ENCODE peak calls at places on chromosomes 12 and 14, in eight cellular contexts. One of them, this sample, is unnamed.

GRCh38 chr12:21264232-21264631 is 70.5 kb downstream of the SLCO1A2 start:
- DNase-seq in heart left ventricle: no peak
- DNase-seq in GM04504: no peak
- DNase-seq in memory B cell: no peak
- DNase-seq in NCI-H1092: no peak
- DNase-seq in T1000: no peak
- DNase-seq in stimulated activated CD4-positive, alpha-beta T cell treated with anti-CD3 and anti-CD28 coated beads, Interleukin-4, amount 100 ng/mL, for 24 hours: no peak
- DNase-seq in HCT116: no peak
- DNase-seq in this sample: no peak

GRCh38 chr12:32435921-32436710 is 36.8 kb downstream of the FGD4 start:
- DNase-seq in heart left ventricle: no peak
- DNase-seq in GM04504: no peak
- DNase-seq in memory B cell: no peak
- DNase-seq in NCI-H1092: no peak
- DNase-seq in T1000: no peak
- DNase-seq in stimulated activated CD4-positive, alpha-beta T cell treated with anti-CD3 and anti-CD28 coated beads, Interleukin-4, amount 100 ng/mL, for 24 hours: no peak
- DNase-seq in HCT116: no peak
- DNase-seq in this sample: no peak

GRCh38 chr14:21070083-21070609 is at the start of gene ARHGEF40:
- DNase-seq in heart left ventricle: peak
- DNase-seq in GM04504: peak
- DNase-seq in memory B cell: no peak
- DNase-seq in NCI-H1092: peak
- DNase-seq in T1000: no peak
- DNase-seq in stimulated activated CD4-positive, alpha-beta T cell treated with anti-CD3 and anti-CD28 coated beads, Interleukin-4, amount 100 ng/mL, for 24 hours: peak
- DNase-seq in HCT116: no peak
- DNase-seq in this sample: peak

GRCh38 chr12:64826234-64826633 is 1.8 kb downstream of the TBC1D30 start:
- DNase-seq in heart left ventricle: peak
- DNase-seq in GM04504: no peak
- DNase-seq in memory B cell: no peak
- DNase-seq in NCI-H1092: peak
- DNase-seq in T1000: no peak
- DNase-seq in stimulated activated CD4-positive, alpha-beta T cell treated with anti-CD3 and anti-CD28 coated beads, Interleukin-4, amount 100 ng/mL, for 24 hours: peak
- DNase-seq in HCT116: no peak
- DNase-seq in this sample: peak

GRCh38 chr12:12107678-12108077 is 36.9 kb downstream of the BCL2L14 start:
- DNase-seq in heart left ventricle: no peak
- DNase-seq in GM04504: no peak
- DNase-seq in memory B cell: no peak
- DNase-seq in NCI-H1092: no peak
- DNase-seq in T1000: no peak
- DNase-seq in stimulated activated CD4-positive, alpha-beta T cell treated with anti-CD3 and anti-CD28 coated beads, Interleukin-4, amount 100 ng/mL, for 24 hours: no peak
- DNase-seq in HCT116: no peak
- DNase-seq in this sample: no peak

GRCh38 chr14:72907886-72908285 is 14.0 kb upstream of the DPF3 start:
- DNase-seq in heart left ventricle: no peak
- DNase-seq in GM04504: no peak
- DNase-seq in memory B cell: no peak
- DNase-seq in NCI-H1092: no peak
- DNase-seq in T1000: peak
- DNase-seq in stimulated activated CD4-positive, alpha-beta T cell treated with anti-CD3 and anti-CD28 coated beads, Interleukin-4, amount 100 ng/mL, for 24 hours: peak
- DNase-seq in HCT116: no peak
- DNase-seq in this sample: no peak

GRCh38 chr14:44898547-44898946 is 63.2 kb downstream of the KLHL28 start:
- DNase-seq in heart left ventricle: no peak
- DNase-seq in GM04504: no peak
- DNase-seq in memory B cell: no peak
- DNase-seq in NCI-H1092: no peak
- DNase-seq in T1000: no peak
- DNase-seq in stimulated activated CD4-positive, alpha-beta T cell treated with anti-CD3 and anti-CD28 coated beads, Interleukin-4, amount 100 ng/mL, for 24 hours: no peak
- DNase-seq in HCT116: no peak
- DNase-seq in this sample: no peak

GRCh38 chr12:131092911-131093901 is 139.5 kb downstream of the ADGRD1 start:
- DNase-seq in heart left ventricle: no peak
- DNase-seq in GM04504: no peak
- DNase-seq in memory B cell: no peak
- DNase-seq in NCI-H1092: no peak
- DNase-seq in T1000: no peak
- DNase-seq in stimulated activated CD4-positive, alpha-beta T cell treated with anti-CD3 and anti-CD28 coated beads, Interleukin-4, amount 100 ng/mL, for 24 hours: peak
- DNase-seq in HCT116: no peak
- DNase-seq in this sample: peak

GRCh38 chr14:53432378-53432802 is 279.3 kb upstream of the DDHD1 start:
- DNase-seq in heart left ventricle: no peak
- DNase-seq in GM04504: no peak
- DNase-seq in memory B cell: no peak
- DNase-seq in NCI-H1092: no peak
- DNase-seq in T1000: no peak
- DNase-seq in stimulated activated CD4-positive, alpha-beta T cell treated with anti-CD3 and anti-CD28 coated beads, Interleukin-4, amount 100 ng/mL, for 24 hours: no peak
- DNase-seq in HCT116: peak
- DNase-seq in this sample: no peak

GRCh38 chr12:65886996-65887395 is 62.7 kb downstream of the HMGA2 start:
- DNase-seq in heart left ventricle: no peak
- DNase-seq in GM04504: no peak
- DNase-seq in memory B cell: no peak
- DNase-seq in NCI-H1092: no peak
- DNase-seq in T1000: no peak
- DNase-seq in stimulated activated CD4-positive, alpha-beta T cell treated with anti-CD3 and anti-CD28 coated beads, Interleukin-4, amount 100 ng/mL, for 24 hours: no peak
- DNase-seq in HCT116: peak
- DNase-seq in this sample: no peak

GRCh38 chr12:131919051-131919347 is 10.1 kb upstream of the PUS1 start:
- DNase-seq in heart left ventricle: no peak
- DNase-seq in GM04504: no peak
- DNase-seq in memory B cell: no peak
- DNase-seq in NCI-H1092: no peak
- DNase-seq in T1000: no peak
- DNase-seq in stimulated activated CD4-positive, alpha-beta T cell treated with anti-CD3 and anti-CD28 coated beads, Interleukin-4, amount 100 ng/mL, for 24 hours: no peak
- DNase-seq in HCT116: no peak
- DNase-seq in this sample: no peak

GRCh38 chr12:104669057-104669770 is 212.5 kb downstream of the CHST11 start:
- DNase-seq in heart left ventricle: peak
- DNase-seq in GM04504: no peak
- DNase-seq in memory B cell: no peak
- DNase-seq in NCI-H1092: peak
- DNase-seq in T1000: no peak
- DNase-seq in stimulated activated CD4-positive, alpha-beta T cell treated with anti-CD3 and anti-CD28 coated beads, Interleukin-4, amount 100 ng/mL, for 24 hours: no peak
- DNase-seq in HCT116: no peak
- DNase-seq in this sample: peak

GRCh38 chr14:96584907-96585671 is 82.9 kb downstream of the PAPOLA start:
- DNase-seq in heart left ventricle: no peak
- DNase-seq in GM04504: no peak
- DNase-seq in memory B cell: no peak
- DNase-seq in NCI-H1092: no peak
- DNase-seq in T1000: no peak
- DNase-seq in stimulated activated CD4-positive, alpha-beta T cell treated with anti-CD3 and anti-CD28 coated beads, Interleukin-4, amount 100 ng/mL, for 24 hours: no peak
- DNase-seq in HCT116: no peak
- DNase-seq in this sample: no peak

GRCh38 chr12:43692064-43692463 is 66.5 kb downstream of the PUS7L start:
- DNase-seq in heart left ventricle: no peak
- DNase-seq in GM04504: no peak
- DNase-seq in memory B cell: no peak
- DNase-seq in NCI-H1092: no peak
- DNase-seq in T1000: no peak
- DNase-seq in stimulated activated CD4-positive, alpha-beta T cell treated with anti-CD3 and anti-CD28 coated beads, Interleukin-4, amount 100 ng/mL, for 24 hours: no peak
- DNase-seq in HCT116: peak
- DNase-seq in this sample: no peak

GRCh38 chr12:40152783-40153383 is 47.0 kb upstream of the SLC2A13 start:
- DNase-seq in heart left ventricle: no peak
- DNase-seq in GM04504: peak
- DNase-seq in memory B cell: peak
- DNase-seq in NCI-H1092: no peak
- DNase-seq in T1000: no peak
- DNase-seq in stimulated activated CD4-positive, alpha-beta T cell treated with anti-CD3 and anti-CD28 coated beads, Interleukin-4, amount 100 ng/mL, for 24 hours: peak
- DNase-seq in HCT116: peak
- DNase-seq in this sample: peak

GRCh38 chr14:89418976-89419375 is 1.9 kb upstream of the FOXN3 start:
- DNase-seq in heart left ventricle: no peak
- DNase-seq in GM04504: no peak
- DNase-seq in memory B cell: no peak
- DNase-seq in NCI-H1092: no peak
- DNase-seq in T1000: no peak
- DNase-seq in stimulated activated CD4-positive, alpha-beta T cell treated with anti-CD3 and anti-CD28 coated beads, Interleukin-4, amount 100 ng/mL, for 24 hours: no peak
- DNase-seq in HCT116: no peak
- DNase-seq in this sample: no peak

GRCh38 chr14:77562681-77563080 is 53.8 kb downstream of the SPTLC2 start:
- DNase-seq in heart left ventricle: no peak
- DNase-seq in GM04504: no peak
- DNase-seq in memory B cell: no peak
- DNase-seq in NCI-H1092: no peak
- DNase-seq in T1000: no peak
- DNase-seq in stimulated activated CD4-positive, alpha-beta T cell treated with anti-CD3 and anti-CD28 coated beads, Interleukin-4, amount 100 ng/mL, for 24 hours: no peak
- DNase-seq in HCT116: no peak
- DNase-seq in this sample: no peak

GRCh38 chr14:68369289-68369925 is 423.5 kb downstream of the ZFP36L1 start:
- DNase-seq in heart left ventricle: no peak
- DNase-seq in GM04504: no peak
- DNase-seq in memory B cell: no peak
- DNase-seq in NCI-H1092: no peak
- DNase-seq in T1000: no peak
- DNase-seq in stimulated activated CD4-positive, alpha-beta T cell treated with anti-CD3 and anti-CD28 coated beads, Interleukin-4, amount 100 ng/mL, for 24 hours: no peak
- DNase-seq in HCT116: no peak
- DNase-seq in this sample: no peak

GRCh38 chr14:49594347-49595089 is 4.2 kb upstream of the LRR1 start:
- DNase-seq in heart left ventricle: no peak
- DNase-seq in GM04504: no peak
- DNase-seq in memory B cell: no peak
- DNase-seq in NCI-H1092: no peak
- DNase-seq in T1000: no peak
- DNase-seq in stimulated activated CD4-positive, alpha-beta T cell treated with anti-CD3 and anti-CD28 coated beads, Interleukin-4, amount 100 ng/mL, for 24 hours: no peak
- DNase-seq in HCT116: no peak
- DNase-seq in this sample: no peak

GRCh38 chr14:61153914-61154545 is 127.1 kb downstream of the TMEM30B start:
- DNase-seq in heart left ventricle: no peak
- DNase-seq in GM04504: no peak
- DNase-seq in memory B cell: no peak
- DNase-seq in NCI-H1092: no peak
- DNase-seq in T1000: no peak
- DNase-seq in stimulated activated CD4-positive, alpha-beta T cell treated with anti-CD3 and anti-CD28 coated beads, Interleukin-4, amount 100 ng/mL, for 24 hours: no peak
- DNase-seq in HCT116: no peak
- DNase-seq in this sample: no peak

GRCh38 chr12:121022713-121023112 is 6.4 kb upstream of the C12orf43 start:
- DNase-seq in heart left ventricle: no peak
- DNase-seq in GM04504: no peak
- DNase-seq in memory B cell: no peak
- DNase-seq in NCI-H1092: no peak
- DNase-seq in T1000: no peak
- DNase-seq in stimulated activated CD4-positive, alpha-beta T cell treated with anti-CD3 and anti-CD28 coated beads, Interleukin-4, amount 100 ng/mL, for 24 hours: no peak
- DNase-seq in HCT116: no peak
- DNase-seq in this sample: no peak

GRCh38 chr12:15856097-15856982 is 25.8 kb upstream of the STRAP start:
- DNase-seq in heart left ventricle: no peak
- DNase-seq in GM04504: peak
- DNase-seq in memory B cell: peak
- DNase-seq in NCI-H1092: peak
- DNase-seq in T1000: peak
- DNase-seq in stimulated activated CD4-positive, alpha-beta T cell treated with anti-CD3 and anti-CD28 coated beads, Interleukin-4, amount 100 ng/mL, for 24 hours: peak
- DNase-seq in HCT116: peak
- DNase-seq in this sample: no peak

GRCh38 chr12:122097641-122098364 is 19.2 kb downstream of the MLXIP start:
- DNase-seq in heart left ventricle: peak
- DNase-seq in GM04504: no peak
- DNase-seq in memory B cell: no peak
- DNase-seq in NCI-H1092: peak
- DNase-seq in T1000: no peak
- DNase-seq in stimulated activated CD4-positive, alpha-beta T cell treated with anti-CD3 and anti-CD28 coated beads, Interleukin-4, amount 100 ng/mL, for 24 hours: no peak
- DNase-seq in HCT116: no peak
- DNase-seq in this sample: no peak

GRCh38 chr12:123141615-123142517 is 9.0 kb downstream of the PITPNM2 start:
- DNase-seq in heart left ventricle: peak
- DNase-seq in GM04504: peak
- DNase-seq in memory B cell: no peak
- DNase-seq in NCI-H1092: no peak
- DNase-seq in T1000: peak
- DNase-seq in stimulated activated CD4-positive, alpha-beta T cell treated with anti-CD3 and anti-CD28 coated beads, Interleukin-4, amount 100 ng/mL, for 24 hours: no peak
- DNase-seq in HCT116: peak
- DNase-seq in this sample: peak

GRCh38 chr14:89078021-89078676 is 253.7 kb downstream of the TTC8 start:
- DNase-seq in heart left ventricle: no peak
- DNase-seq in GM04504: no peak
- DNase-seq in memory B cell: no peak
- DNase-seq in NCI-H1092: no peak
- DNase-seq in T1000: no peak
- DNase-seq in stimulated activated CD4-positive, alpha-beta T cell treated with anti-CD3 and anti-CD28 coated beads, Interleukin-4, amount 100 ng/mL, for 24 hours: no peak
- DNase-seq in HCT116: no peak
- DNase-seq in this sample: no peak

GRCh38 chr14:104795781-104796681 is 483 bp upstream of the AKT1 start:
- DNase-seq in heart left ventricle: peak
- DNase-seq in GM04504: no peak
- DNase-seq in memory B cell: no peak
- DNase-seq in NCI-H1092: no peak
- DNase-seq in T1000: no peak
- DNase-seq in stimulated activated CD4-positive, alpha-beta T cell treated with anti-CD3 and anti-CD28 coated beads, Interleukin-4, amount 100 ng/mL, for 24 hours: peak
- DNase-seq in HCT116: no peak
- DNase-seq in this sample: peak

GRCh38 chr12:94092516-94093241 is 55.7 kb upstream of the PLXNC1 start:
- DNase-seq in heart left ventricle: no peak
- DNase-seq in GM04504: no peak
- DNase-seq in memory B cell: no peak
- DNase-seq in NCI-H1092: no peak
- DNase-seq in T1000: no peak
- DNase-seq in stimulated activated CD4-positive, alpha-beta T cell treated with anti-CD3 and anti-CD28 coated beads, Interleukin-4, amount 100 ng/mL, for 24 hours: no peak
- DNase-seq in HCT116: no peak
- DNase-seq in this sample: peak

GRCh38 chr12:93886533-93887511 is 209.6 kb downstream of the CRADD start:
- DNase-seq in heart left ventricle: no peak
- DNase-seq in GM04504: peak
- DNase-seq in memory B cell: no peak
- DNase-seq in NCI-H1092: no peak
- DNase-seq in T1000: no peak
- DNase-seq in stimulated activated CD4-positive, alpha-beta T cell treated with anti-CD3 and anti-CD28 coated beads, Interleukin-4, amount 100 ng/mL, for 24 hours: no peak
- DNase-seq in HCT116: no peak
- DNase-seq in this sample: no peak

GRCh38 chr14:92258934-92259333 is 64.0 kb upstream of the SLC24A4 start:
- DNase-seq in heart left ventricle: no peak
- DNase-seq in GM04504: no peak
- DNase-seq in memory B cell: no peak
- DNase-seq in NCI-H1092: no peak
- DNase-seq in T1000: no peak
- DNase-seq in stimulated activated CD4-positive, alpha-beta T cell treated with anti-CD3 and anti-CD28 coated beads, Interleukin-4, amount 100 ng/mL, for 24 hours: no peak
- DNase-seq in HCT116: no peak
- DNase-seq in this sample: no peak

GRCh38 chr14:53156238-53156637 is 3.1 kb upstream of the DDHD1 start:
- DNase-seq in heart left ventricle: no peak
- DNase-seq in GM04504: no peak
- DNase-seq in memory B cell: no peak
- DNase-seq in NCI-H1092: no peak
- DNase-seq in T1000: no peak
- DNase-seq in stimulated activated CD4-positive, alpha-beta T cell treated with anti-CD3 and anti-CD28 coated beads, Interleukin-4, amount 100 ng/mL, for 24 hours: no peak
- DNase-seq in HCT116: no peak
- DNase-seq in this sample: no peak

GRCh38 chr14:50920482-50921225 is 23.6 kb downstream of the PYGL start:
- DNase-seq in heart left ventricle: no peak
- DNase-seq in GM04504: peak
- DNase-seq in memory B cell: no peak
- DNase-seq in NCI-H1092: no peak
- DNase-seq in T1000: peak
- DNase-seq in stimulated activated CD4-positive, alpha-beta T cell treated with anti-CD3 and anti-CD28 coated beads, Interleukin-4, amount 100 ng/mL, for 24 hours: no peak
- DNase-seq in HCT116: no peak
- DNase-seq in this sample: no peak

GRCh38 chr14:89371600-89371999 is 45.4 kb downstream of the FOXN3 start:
- DNase-seq in heart left ventricle: no peak
- DNase-seq in GM04504: no peak
- DNase-seq in memory B cell: no peak
- DNase-seq in NCI-H1092: no peak
- DNase-seq in T1000: no peak
- DNase-seq in stimulated activated CD4-positive, alpha-beta T cell treated with anti-CD3 and anti-CD28 coated beads, Interleukin-4, amount 100 ng/mL, for 24 hours: no peak
- DNase-seq in HCT116: no peak
- DNase-seq in this sample: no peak

GRCh38 chr14:34714320-34715107 is at the start of gene CFL2:
- DNase-seq in heart left ventricle: peak
- DNase-seq in GM04504: peak
- DNase-seq in memory B cell: peak
- DNase-seq in NCI-H1092: peak
- DNase-seq in T1000: peak
- DNase-seq in stimulated activated CD4-positive, alpha-beta T cell treated with anti-CD3 and anti-CD28 coated beads, Interleukin-4, amount 100 ng/mL, for 24 hours: peak
- DNase-seq in HCT116: peak
- DNase-seq in this sample: peak

GRCh38 chr14:102748806-102749205 is 28.4 kb upstream of the TRAF3 start:
- DNase-seq in heart left ventricle: no peak
- DNase-seq in GM04504: no peak
- DNase-seq in memory B cell: no peak
- DNase-seq in NCI-H1092: no peak
- DNase-seq in T1000: no peak
- DNase-seq in stimulated activated CD4-positive, alpha-beta T cell treated with anti-CD3 and anti-CD28 coated beads, Interleukin-4, amount 100 ng/mL, for 24 hours: no peak
- DNase-seq in HCT116: no peak
- DNase-seq in this sample: no peak

This sample was measured in aorta.